ENCODE peak calls at places on chromosomes 7 and 10, in four cellular contexts. E, V, I and N are unnamed samples.

GRCh38 chr7:40922316-40922670 is 780.6 kb downstream of the INHBA start:
- DNase-seq in I (no peak), V (peak), E (no peak), N (no peak)

GRCh38 chr7:20351901-20352300 is 21.2 kb downstream of the ITGB8 start:
- DNase-seq in V (peak), I (no peak), E (no peak), N (no peak)

GRCh38 chr7:151485006-151485732 is 34.5 kb downstream of the RHEB start:
- DNase-seq in E (no peak), V (peak), I (no peak), N (peak)

GRCh38 chr7:70696139-70696782 is 435.7 kb upstream of the GALNT17 start:
- DNase-seq in I (no peak), V (peak), E (no peak), N (peak)

GRCh38 chr7:90407484-90407821 is 4.2 kb downstream of the CLDN12 start:
- DNase-seq in I (no peak), V (no peak), E (no peak), N (no peak)

GRCh38 chr10:128324058-128324457 is 197.8 kb upstream of the MKI67 start:
- DNase-seq in I (peak), E (no peak), V (no peak), N (peak)

GRCh38 chr7:4882742-4883351 is 669 bp downstream of the RADIL start:
- DNase-seq in E (no peak), I (peak), V (no peak), N (no peak)

GRCh38 chr7:38448076-38448475 is 174.6 kb upstream of the TARP start:
- DNase-seq in E (no peak), V (peak), I (no peak), N (no peak)

GRCh38 chr7:44185729-44186128 is 3.5 kb downstream of the GCK start:
- DNase-seq in I (no peak), V (no peak), E (no peak), N (no peak)

GRCh38 chr10:17200885-17201164 is 647 bp downstream of the TRDMT1 start:
- DNase-seq in V (peak), E (peak), I (no peak), N (peak)

GRCh38 chr7:98202367-98203195 is 8.7 kb upstream of the BHLHA15 start:
- DNase-seq in E (no peak), I (no peak), V (no peak), N (peak)

GRCh38 chr10:131676971-131677421 is 223.8 kb upstream of the PPP2R2D start:
- DNase-seq in E (peak), V (no peak), I (peak), N (no peak)

GRCh38 chr7:24361001-24361400 is 77.0 kb downstream of the NPY start:
- DNase-seq in V (no peak), E (no peak), I (no peak), N (no peak)

GRCh38 chr10:57664815-57665214 is 602.9 kb downstream of the IPMK start:
- DNase-seq in E (no peak), V (peak), I (no peak), N (peak)

GRCh38 chr7:107381453-107381852 is 88.4 kb upstream of the GPR22 start:
- DNase-seq in I (no peak), E (no peak), V (no peak), N (no peak)

GRCh38 chr7:107387077-107387476 is 82.8 kb upstream of the GPR22 start:
- DNase-seq in V (peak), E (no peak), I (peak), N (no peak)

GRCh38 chr7:107383203-107383602 is 86.7 kb upstream of the GPR22 start:
- DNase-seq in E (no peak), I (no peak), V (no peak), N (no peak)

GRCh38 chr7:107386543-107386900 is 83.3 kb upstream of the GPR22 start:
- DNase-seq in V (no peak), I (no peak), E (no peak), N (no peak)

GRCh38 chr7:107384025-107384424 is 85.8 kb upstream of the GPR22 start:
- DNase-seq in V (no peak), I (no peak), E (no peak), N (peak)
- TF ChIP-seq CTCF in V (peak), I (no peak), E (no peak), N (peak)

GRCh38 chr10:44807451-44807850 is 103.7 kb upstream of the TMEM72 start:
- DNase-seq in I (no peak), V (no peak), E (no peak), N (no peak)
- TF ChIP-seq CTCF in I (no peak), V (no peak), E (no peak), N (no peak)

DNA sequence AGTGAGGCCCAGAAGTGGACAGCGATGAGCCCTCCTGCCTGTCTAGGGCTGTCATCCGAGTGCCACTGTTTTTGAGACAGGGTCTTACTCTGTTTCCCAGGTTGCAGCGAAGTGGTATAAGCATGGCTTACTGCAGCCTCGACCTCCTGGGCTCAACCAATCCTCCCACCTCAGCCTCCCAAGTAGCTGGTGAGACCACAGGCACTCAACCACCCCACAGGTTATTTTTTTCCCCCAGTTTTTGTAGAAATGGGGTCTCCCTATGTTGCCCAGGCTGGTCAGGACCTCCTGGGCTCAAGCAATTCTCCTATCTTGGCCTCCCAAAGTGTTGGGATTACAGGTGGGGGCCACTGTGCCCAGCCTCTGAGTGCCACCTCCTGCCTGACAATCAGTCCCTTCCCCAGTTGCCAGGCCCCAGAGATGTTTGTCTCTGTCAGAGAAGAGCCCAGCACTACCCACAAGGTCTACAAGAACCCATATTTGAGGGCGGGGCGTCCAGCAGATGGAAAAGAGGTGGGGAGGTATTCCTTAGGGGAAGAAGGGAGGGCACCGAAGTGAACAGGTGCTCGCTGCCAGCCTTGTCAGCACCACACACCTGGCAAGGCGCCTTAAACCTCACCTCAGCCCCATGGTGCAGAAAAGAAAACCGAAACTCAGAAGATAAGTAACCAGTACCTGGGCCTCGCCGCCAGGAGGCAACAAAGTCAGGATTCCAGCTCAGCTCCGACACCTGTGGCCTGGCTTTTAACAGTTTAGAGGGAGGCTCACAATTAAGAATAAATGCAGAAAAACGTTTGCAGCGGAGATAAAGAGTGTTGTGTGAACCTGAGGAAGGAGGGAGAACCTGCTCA is 77.4 kb upstream of the ANLN start:
- DNase-seq in I (peak), V (no peak), E (no peak), N (peak)
- TF ChIP-seq CTCF in I (peak), V (peak), E (no peak), N (peak)

DNA sequence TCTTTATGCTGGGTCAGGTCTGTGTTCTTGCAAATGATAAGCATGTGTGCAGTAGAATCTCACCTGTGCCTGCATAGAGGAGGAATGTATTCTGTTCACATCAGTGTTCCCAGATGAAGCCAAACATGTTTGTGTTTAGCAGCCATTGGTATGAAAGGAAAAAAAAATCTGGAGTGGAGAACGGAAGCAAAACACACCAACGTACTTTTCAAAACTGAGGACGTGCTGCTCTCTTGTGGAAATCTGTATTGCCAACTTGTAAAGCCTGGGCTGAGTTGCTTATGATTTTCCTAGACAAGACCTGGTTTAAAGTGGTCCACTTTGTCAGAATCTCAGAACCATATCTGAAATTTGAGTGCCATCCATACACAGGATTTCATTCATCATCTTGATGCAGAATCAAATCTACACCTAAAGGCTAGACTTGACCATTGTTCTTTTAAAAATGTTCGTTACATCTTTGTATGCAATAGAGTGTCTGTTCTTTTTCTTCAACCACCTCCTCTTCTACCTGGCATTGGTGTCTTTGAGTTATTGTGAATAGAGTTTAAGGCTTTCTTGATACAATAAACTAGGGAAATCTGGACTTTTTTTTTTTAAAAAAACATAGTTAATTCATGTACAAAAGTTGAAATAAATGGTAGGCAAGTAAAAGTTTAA is 367.7 kb downstream of the PHF14 start:
- DNase-seq in I (peak), V (peak), E (no peak), N (peak)
- TF ChIP-seq CTCF in I (peak), V (peak), E (peak), N (peak)

DNA sequence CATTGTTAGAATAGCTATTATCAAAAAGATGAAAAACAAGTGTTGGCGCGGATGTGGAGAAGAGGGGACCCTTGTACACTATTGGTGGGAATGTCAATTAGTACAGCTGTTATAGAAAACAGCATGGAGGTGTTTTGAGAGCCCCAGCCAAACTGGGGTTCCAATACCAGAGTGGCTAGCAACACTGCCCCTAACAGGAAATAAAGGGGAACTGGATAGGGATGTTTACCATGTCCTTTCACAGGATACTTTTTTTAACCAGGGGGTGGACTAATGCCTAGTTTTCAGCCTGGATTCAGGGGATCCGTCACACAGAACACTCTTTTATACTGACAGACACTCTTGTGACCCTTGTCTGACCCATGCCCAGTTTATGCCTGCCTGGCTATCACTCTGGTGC is 6.9 kb upstream of the GSTK1 start:
- DNase-seq in E (no peak), V (no peak), I (no peak), N (no peak)
- TF ChIP-seq CTCF in E (no peak), V (no peak), I (no peak), N (no peak)

GRCh38 chr10:95759233-95759826 is 3.4 kb downstream of the ENTPD1 start:
- DNase-seq in E (no peak), V (peak), I (no peak), N (peak)
- TF ChIP-seq CTCF in E (no peak), V (no peak), I (no peak), N (no peak)

GRCh38 chr7:113715981-113716870 is 202.6 kb downstream of the PPP1R3A start:
- DNase-seq in V (peak), I (no peak), E (no peak), N (no peak)
- TF ChIP-seq CTCF in V (no peak), I (no peak), E (no peak), N (no peak)

GRCh38 chr10:124292911-124293640 is 125.6 kb downstream of the OAT start:
- DNase-seq in E (no peak), V (peak), I (no peak), N (no peak)
- TF ChIP-seq CTCF in E (no peak), V (no peak), I (no peak), N (no peak)